ENCODE peak calls at places on chromosomes 16 and 17, in six cellular contexts. M is stimulated activated CD8-positive, alpha-beta memory T cell treated with anti-CD3 and anti-CD28 coated beads, Interleukin-15, amount 100 ng/mL, for 24 hours; K is BJ; T is GM04503; Q is anterior cingulate cortex; N is skeletal muscle cell. V is an unnamed sample.

GRCh38 chr17:57468932-57469775 is 212.8 kb downstream of the MSI2 start:
- DNase-seq in T (no peak), Q (no peak), M (no peak), K (no peak), N (no peak), V (no peak)

GRCh38 chr16:29154676-29155121 is 169.8 kb downstream of the LAT start:
- DNase-seq in T (no peak), K (no peak), Q (no peak), N (no peak), M (no peak), V (no peak)

GRCh38 chr16:50265716-50266336 is 525 bp upstream of the ADCY7 start:
- DNase-seq in N (no peak), T (no peak), Q (no peak), M (no peak), K (no peak), V (no peak)

GRCh38 chr16:2019919-2020831 is 590 bp downstream of the NPW start:
- DNase-seq in M (no peak), N (no peak), T (no peak), K (no peak), Q (no peak), V (no peak)

GRCh38 chr17:67959510-67959909 is 36.8 kb downstream of the C17orf58 start:
- DNase-seq in M (no peak), N (no peak), Q (no peak), T (no peak), K (no peak), V (no peak)

GRCh38 chr16:50246299-50247122 is 19.8 kb upstream of the ADCY7 start:
- DNase-seq in N (no peak), K (no peak), T (no peak), Q (no peak), M (no peak), V (no peak)

GRCh38 chr16:3202903-3203539 is 15.0 kb downstream of the OR1F1 start:
- DNase-seq in K (no peak), N (no peak), Q (no peak), T (no peak), M (no peak), V (no peak)

GRCh38 chr16:27639588-27640276 is 89.8 kb downstream of the KATNIP start:
- DNase-seq in N (peak), M (no peak), Q (peak), K (no peak), T (no peak), V (peak)

GRCh38 chr17:5135726-5136579 is 20.1 kb downstream of the USP6 start:
- DNase-seq in M (no peak), N (no peak), K (no peak), Q (no peak), T (no peak), V (no peak)

GRCh38 chr16:77723108-77723514 is 797 bp downstream of the NUDT7 start:
- DNase-seq in T (peak), N (peak), M (no peak), Q (no peak), K (no peak), V (no peak)

GRCh38 chr17:65527857-65528591 is 33.4 kb downstream of the AXIN2 start:
- DNase-seq in Q (no peak), N (no peak), T (no peak), M (no peak), K (no peak), V (no peak)

GRCh38 chr17:21304091-21304490 is 19.6 kb downstream of the MAP2K3 start:
- DNase-seq in T (no peak), N (no peak), M (no peak), Q (no peak), K (no peak), V (no peak)

GRCh38 chr17:65301184-65301583 is 164.0 kb downstream of the RGS9 start:
- DNase-seq in N (no peak), K (no peak), M (no peak), Q (no peak), T (no peak), V (no peak)

GRCh38 chr17:69588739-69589334 is 174.3 kb downstream of the MAP2K6 start:
- DNase-seq in M (no peak), T (no peak), Q (no peak), K (no peak), N (no peak), V (no peak)

GRCh38 chr17:208429-208828 is 27.0 kb upstream of the DOC2B start:
- DNase-seq in Q (no peak), T (no peak), M (no peak), K (no peak), N (no peak), V (no peak)

GRCh38 chr16:16075463-16076399 is 126.3 kb downstream of the ABCC1 start:
- DNase-seq in T (peak), K (peak), M (no peak), Q (peak), N (no peak), V (no peak)

V was measured in dorsolateral prefrontal cortex.